ENCODE peak calls at places on chromosomes 16 and 17, in four cellular contexts. F is HCT116, M is A549, K is K562. J is an unnamed sample.

GRCh38 chr17:70060415-70060814 is 14.6 kb upstream of the KCNJ16 start:
- DNase-seq in M (no peak), K (no peak), F (no peak), J (no peak)

GRCh38 chr17:65850486-65850885 is 289.0 kb upstream of the AXIN2 start:
- DNase-seq in M (peak; percentile 31), K (no peak), F (peak; percentile 8), J (no peak)

GRCh38 chr17:16391451-16391850 is 10.6 kb downstream of the UBB start:
- DNase-seq in K (no peak), F (no peak), M (no peak), J (no peak)

GRCh38 chr16:80540516-80541305 is at the start of gene DYNLRB2:
- DNase-seq in F (no peak), K (peak; percentile 84), M (peak; percentile 95), J (peak; percentile 89)

GRCh38 chr17:10748475-10749110 is 18.8 kb upstream of the TMEM220 start:
- DNase-seq in F (no peak), M (no peak), K (no peak), J (no peak)

GRCh38 chr17:35243459-35244204 is 760 bp downstream of the SLFN5 start:
- DNase-seq in K (no peak), M (peak; percentile 41), F (no peak), J (peak; percentile 77)

GRCh38 chr17:45236002-45236606 is 14.4 kb downstream of the FMNL1 start:
- DNase-seq in K (no peak), M (no peak), F (no peak), J (no peak)

GRCh38 chr17:79678091-79678731 is 52.5 kb upstream of the ENPP7 start:
- DNase-seq in K (no peak), M (no peak), F (no peak), J (no peak)

GRCh38 chr16:75555213-75555706 is 792 bp downstream of the TMEM231 start:
- DNase-seq in F (peak; percentile 86), M (peak; percentile 94), K (peak; percentile 93), J (peak; percentile 90)

GRCh38 chr16:9003763-9004162 is 40.1 kb upstream of the USP7 start:
- DNase-seq in M (no peak), K (no peak), F (no peak), J (no peak)

GRCh38 chr17:48132375-48132774 is 24.8 kb downstream of the SNX11 start:
- DNase-seq in K (no peak), M (no peak), F (no peak), J (no peak)

GRCh38 chr16:4373356-4373908 is 1.8 kb downstream of the VASN start:
- DNase-seq in M (peak; percentile 56), F (no peak), K (no peak), J (no peak)

GRCh38 chr16:72371307-72372081 is 199.5 kb upstream of the PMFBP1 start:
- DNase-seq in F (peak; percentile 15), K (no peak), M (peak; percentile 21), J (peak; percentile 97)

GRCh38 chr17:67443931-67444597 is 67.0 kb downstream of the PITPNC1 start:
- DNase-seq in M (no peak), F (no peak), K (no peak), J (peak; percentile 81)

GRCh38 chr16:8712589-8713361 is 38.4 kb downstream of the ABAT start:
- DNase-seq in M (no peak), K (no peak), F (no peak), J (no peak)

GRCh38 chr16:49464093-49464492 is 90.5 kb downstream of the C16orf78 start:
- DNase-seq in M (no peak), K (no peak), F (no peak), J (no peak)

GRCh38 chr16:3074860-3075545 is 9.6 kb downstream of the IL32 start:
- DNase-seq in K (no peak), F (no peak), M (no peak), J (no peak)

GRCh38 chr17:27612160-27612767 is 18.7 kb upstream of the LGALS9 start:
- DNase-seq in F (no peak), K (no peak), M (no peak), J (no peak)

GRCh38 chr17:55757659-55758058 is 6.8 kb downstream of the PCTP start:
- DNase-seq in K (no peak), M (no peak), F (no peak), J (no peak)

GRCh38 chr16:12545292-12545610 is 258.4 kb downstream of the CPPED1 start:
- DNase-seq in K (no peak), F (no peak), M (no peak), J (no peak)

GRCh38 chr16:19294156-19294649 is 8.7 kb downstream of the CLEC19A start:
- DNase-seq in K (no peak), M (peak; percentile 45), F (no peak), J (no peak)

GRCh38 chr17:2393184-2393953 is 7.5 kb downstream of the MNT start:
- DNase-seq in M (peak; percentile 94), F (no peak), K (peak; percentile 89), J (peak; percentile 91)

GRCh38 chr16:54928421-54929089 is 2.1 kb upstream of the IRX5 start:
- DNase-seq in F (no peak), M (peak; percentile 69), K (peak; percentile 73), J (peak; percentile 24)

GRCh38 chr17:58786586-58787295 is 31.1 kb downstream of the PPM1E start:
- DNase-seq in K (no peak), M (peak; percentile 26), F (peak; percentile 65), J (peak; percentile 46)

GRCh38 chr17:1087381-1088241 is 90.7 kb downstream of the TIMM22 start:
- DNase-seq in M (peak; percentile 84), K (peak; percentile 74), F (no peak), J (peak; percentile 84)

DNA sequence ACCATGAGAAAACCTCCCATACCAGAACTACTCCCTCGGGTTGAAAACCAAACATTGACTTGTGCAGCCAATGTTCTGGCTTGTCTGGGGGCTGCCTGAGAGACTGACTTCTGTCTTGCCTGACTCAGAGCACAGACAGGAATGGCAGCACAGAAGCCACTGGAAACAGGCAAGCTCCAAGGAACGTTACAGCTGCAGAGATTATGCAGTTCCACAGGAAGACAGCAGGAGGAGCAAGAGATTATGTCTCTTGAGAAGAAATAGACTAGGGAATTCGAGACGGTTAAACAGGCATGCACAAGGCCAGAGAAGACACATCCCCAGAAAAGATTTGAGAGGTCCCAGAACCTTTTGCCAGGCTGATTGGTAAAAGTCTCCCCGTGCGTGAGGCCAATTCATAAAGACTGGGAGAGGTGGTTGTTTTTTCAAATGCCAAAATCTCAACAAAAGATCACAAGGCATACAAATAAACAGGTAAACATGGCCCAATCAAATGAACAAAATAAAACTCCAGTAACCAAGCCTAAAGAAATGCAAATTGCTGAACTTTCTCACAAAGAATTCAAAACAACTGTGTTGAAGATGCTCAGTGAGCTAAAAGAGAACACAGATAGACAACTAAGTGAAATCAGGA is 90.6 kb upstream of the CDH5 start:
- DNase-seq in K (no peak), M (peak; percentile 71), F (peak; percentile 67), J (peak; percentile 73)
- TF ChIP-seq MAX in K (no peak), M (no peak), F (no peak), J (no peak)

GRCh38 chr17:73934696-73935095 is 268.8 kb upstream of the RPL38 start:
- DNase-seq in F (no peak), K (no peak), M (no peak), J (no peak)
- TF ChIP-seq MAX in F (no peak), K (no peak), M (no peak), J (no peak)

GRCh38 chr17:17940451-17940911 is 31.7 kb downstream of the TOM1L2 start:
- DNase-seq in M (no peak), K (no peak), F (no peak), J (peak; percentile 49)
- TF ChIP-seq MAX in M (no peak), K (no peak), F (no peak), J (no peak)

DNA sequence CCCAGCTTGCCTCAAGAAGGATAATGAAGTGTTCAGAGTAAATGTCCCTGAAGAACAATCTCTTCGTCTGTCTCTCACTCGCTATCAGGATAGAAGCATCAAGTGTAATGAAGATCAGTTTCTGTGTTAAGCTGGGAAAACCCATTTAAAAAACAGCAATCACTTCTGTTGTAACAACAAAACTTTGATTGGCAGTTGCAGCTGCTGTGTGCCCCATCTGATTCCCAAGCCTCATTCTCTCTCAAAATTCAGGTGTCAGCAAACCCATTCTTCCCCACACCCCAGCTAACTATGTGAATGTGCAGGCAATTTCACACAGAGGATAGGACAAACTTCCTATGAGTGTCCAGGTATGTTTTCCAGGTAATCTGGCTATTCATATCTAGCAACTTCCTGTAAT is 2.4 kb upstream of the HNF1B start:
- DNase-seq in F (no peak), M (no peak), K (no peak), J (no peak)
- TF ChIP-seq MAX in F (no peak), M (no peak), K (no peak), J (no peak)